ENCODE peak calls at places on chromosomes 2 and 18, in five cellular contexts. One of them, this sample, is unnamed.
A peak's percentile ranks its signal among the peaks of the same experiment; 100 is the strongest.

GRCh38 chr2:46841621-46842020 is 74.0 kb downstream of the MCFD2 start:
- DNase-seq in OCI-LY7: peak; percentile 10
- DNase-seq in PC-3: no peak
- DNase-seq in astrocyte: no peak
- DNase-seq in ovary: no peak
- DNase-seq in this sample: no peak

GRCh38 chr18:49922228-49922627 is 108.9 kb upstream of the ACAA2 start:
- DNase-seq in OCI-LY7: no peak
- DNase-seq in PC-3: peak; percentile 47
- DNase-seq in astrocyte: no peak
- DNase-seq in ovary: no peak
- DNase-seq in this sample: no peak

GRCh38 chr2:113068706-113069485 is 1.1 kb downstream of the IL1F10 start:
- DNase-seq in OCI-LY7: no peak
- DNase-seq in PC-3: peak; percentile 93
- DNase-seq in astrocyte: no peak
- DNase-seq in ovary: no peak
- DNase-seq in this sample: peak; percentile 1

GRCh38 chr2:64652231-64653173 is 1.2 kb downstream of the SERTAD2 start:
- DNase-seq in OCI-LY7: peak; percentile 50
- DNase-seq in PC-3: peak; percentile 68
- DNase-seq in astrocyte: peak; percentile 44
- DNase-seq in ovary: peak; percentile 64
- DNase-seq in this sample: peak; percentile 87

GRCh38 chr2:51220606-51221005 is 188.7 kb upstream of the NRXN1 start:
- DNase-seq in OCI-LY7: no peak
- DNase-seq in PC-3: no peak
- DNase-seq in astrocyte: no peak
- DNase-seq in ovary: no peak
- DNase-seq in this sample: no peak

GRCh38 chr2:145484443-145485086 is 964.6 kb upstream of the ZEB2 start:
- DNase-seq in OCI-LY7: peak; percentile 33
- DNase-seq in PC-3: peak; percentile 91
- DNase-seq in astrocyte: peak; percentile 69
- DNase-seq in ovary: no peak
- DNase-seq in this sample: peak; percentile 57

GRCh38 chr2:240857039-240858008 is 11.3 kb upstream of the AGXT start:
- DNase-seq in OCI-LY7: no peak
- DNase-seq in PC-3: no peak
- DNase-seq in astrocyte: no peak
- DNase-seq in ovary: no peak
- DNase-seq in this sample: no peak

GRCh38 chr2:176652300-176653182 is 383.3 kb downstream of the MTX2 start:
- DNase-seq in OCI-LY7: peak; percentile 79
- DNase-seq in PC-3: peak; percentile 75
- DNase-seq in astrocyte: peak; percentile 28
- DNase-seq in ovary: no peak
- DNase-seq in this sample: peak; percentile 83

GRCh38 chr2:67039701-67040100 is 357.4 kb upstream of the ETAA1 start:
- DNase-seq in OCI-LY7: no peak
- DNase-seq in PC-3: no peak
- DNase-seq in astrocyte: no peak
- DNase-seq in ovary: no peak
- DNase-seq in this sample: no peak

GRCh38 chr2:115163572-115163971 is 721.1 kb downstream of the DPP10 start:
- DNase-seq in OCI-LY7: no peak
- DNase-seq in PC-3: no peak
- DNase-seq in astrocyte: no peak
- DNase-seq in ovary: no peak
- DNase-seq in this sample: no peak

GRCh38 chr2:235658371-235659174 is 164.7 kb downstream of the AGAP1 start:
- DNase-seq in OCI-LY7: no peak
- DNase-seq in PC-3: no peak
- DNase-seq in astrocyte: no peak
- DNase-seq in ovary: peak; percentile 36
- DNase-seq in this sample: no peak

GRCh38 chr18:55319517-55319905 is 268.5 kb downstream of the TCF4 start:
- DNase-seq in OCI-LY7: no peak
- DNase-seq in PC-3: no peak
- DNase-seq in astrocyte: peak; percentile 67
- DNase-seq in ovary: no peak
- DNase-seq in this sample: peak; percentile 78

GRCh38 chr2:99754215-99754614 is 264.4 kb upstream of the REV1 start:
- DNase-seq in OCI-LY7: no peak
- DNase-seq in PC-3: peak; percentile 61
- DNase-seq in astrocyte: peak; percentile 37
- DNase-seq in ovary: no peak
- DNase-seq in this sample: peak; percentile 64

GRCh38 chr2:24515335-24515734 is 24.3 kb downstream of the NCOA1 start:
- DNase-seq in OCI-LY7: no peak
- DNase-seq in PC-3: peak; percentile 67
- DNase-seq in astrocyte: no peak
- DNase-seq in ovary: no peak
- DNase-seq in this sample: no peak

GRCh38 chr2:46001741-46002506 is 295.3 kb upstream of the EPAS1 start:
- DNase-seq in OCI-LY7: no peak
- DNase-seq in PC-3: no peak
- DNase-seq in astrocyte: peak; percentile 87
- DNase-seq in ovary: no peak
- DNase-seq in this sample: peak; percentile 48

GRCh38 chr2:37291680-37292079 is 33.0 kb downstream of the PRKD3 start:
- DNase-seq in OCI-LY7: no peak
- DNase-seq in PC-3: no peak
- DNase-seq in astrocyte: no peak
- DNase-seq in ovary: no peak
- DNase-seq in this sample: no peak

GRCh38 chr2:223148516-223148915 is 96.5 kb downstream of the KCNE4 start:
- DNase-seq in OCI-LY7: no peak
- DNase-seq in PC-3: no peak
- DNase-seq in astrocyte: no peak
- DNase-seq in ovary: no peak
- DNase-seq in this sample: no peak

GRCh38 chr2:201698588-201699226 is at the start of gene MPP4:
- DNase-seq in OCI-LY7: no peak
- DNase-seq in PC-3: peak; percentile 80
- DNase-seq in astrocyte: peak; percentile 63
- DNase-seq in ovary: no peak
- DNase-seq in this sample: peak; percentile 58

GRCh38 chr2:200199576-200200263 is 106.8 kb upstream of the SPATS2L start:
- DNase-seq in OCI-LY7: peak; percentile 2
- DNase-seq in PC-3: peak; percentile 9
- DNase-seq in astrocyte: no peak
- DNase-seq in ovary: no peak
- DNase-seq in this sample: no peak

GRCh38 chr2:240235149-240235803 is 94.8 kb upstream of the OTOS start:
- DNase-seq in OCI-LY7: no peak
- DNase-seq in PC-3: no peak
- DNase-seq in astrocyte: no peak
- DNase-seq in ovary: peak; percentile 19
- DNase-seq in this sample: no peak

GRCh38 chr2:61288070-61288841 is 126.3 kb downstream of the C2orf74 start:
- DNase-seq in OCI-LY7: no peak
- DNase-seq in PC-3: no peak
- DNase-seq in astrocyte: no peak
- DNase-seq in ovary: no peak
- DNase-seq in this sample: peak; percentile 34

GRCh38 chr18:36424741-36425142 is 127.2 kb downstream of the FHOD3 start:
- DNase-seq in OCI-LY7: no peak
- DNase-seq in PC-3: peak; percentile 13
- DNase-seq in astrocyte: no peak
- DNase-seq in ovary: no peak
- DNase-seq in this sample: no peak

GRCh38 chr18:52451252-52451651 is 111.3 kb downstream of the DCC start:
- DNase-seq in OCI-LY7: no peak
- DNase-seq in PC-3: no peak
- DNase-seq in astrocyte: no peak
- DNase-seq in ovary: no peak
- DNase-seq in this sample: no peak

GRCh38 chr2:45843136-45843535 is 191.7 kb downstream of the PRKCE start:
- DNase-seq in OCI-LY7: peak; percentile 63
- DNase-seq in PC-3: no peak
- DNase-seq in astrocyte: no peak
- DNase-seq in ovary: no peak
- DNase-seq in this sample: no peak

GRCh38 chr2:233453111-233453915 is 99.0 kb downstream of the DGKD start:
- DNase-seq in OCI-LY7: no peak
- DNase-seq in PC-3: no peak
- DNase-seq in astrocyte: no peak
- DNase-seq in ovary: no peak
- DNase-seq in this sample: no peak

GRCh38 chr2:74588664-74589063 is 34.1 kb downstream of the DOK1 start:
- DNase-seq in OCI-LY7: no peak
- DNase-seq in PC-3: no peak
- DNase-seq in astrocyte: no peak
- DNase-seq in ovary: no peak
- DNase-seq in this sample: no peak

GRCh38 chr2:4909486-4909885 is 782.7 kb upstream of the SOX11 start:
- DNase-seq in OCI-LY7: no peak
- DNase-seq in PC-3: peak; percentile 56
- DNase-seq in astrocyte: no peak
- DNase-seq in ovary: no peak
- DNase-seq in this sample: no peak

GRCh38 chr2:109031481-109032228 is 42.6 kb upstream of the EDAR start:
- DNase-seq in OCI-LY7: peak; percentile 21
- DNase-seq in PC-3: peak; percentile 20
- DNase-seq in astrocyte: peak; percentile 20
- DNase-seq in ovary: peak; percentile 22
- DNase-seq in this sample: peak; percentile 47

GRCh38 chr2:59303272-59303671 is 1062.1 kb upstream of the FANCL start:
- DNase-seq in OCI-LY7: no peak
- DNase-seq in PC-3: no peak
- DNase-seq in astrocyte: no peak
- DNase-seq in ovary: no peak
- DNase-seq in this sample: no peak

GRCh38 chr2:62306751-62307468 is 111.0 kb downstream of the B3GNT2 start:
- DNase-seq in OCI-LY7: peak; percentile 45
- DNase-seq in PC-3: peak; percentile 95
- DNase-seq in astrocyte: no peak
- DNase-seq in ovary: no peak
- DNase-seq in this sample: peak; percentile 14

GRCh38 chr2:231530099-231531085 is at the start of gene NMUR1:
- DNase-seq in OCI-LY7: peak; percentile 45
- DNase-seq in PC-3: peak; percentile 43
- DNase-seq in astrocyte: no peak
- DNase-seq in ovary: peak; percentile 52
- DNase-seq in this sample: peak; percentile 67
- H3K4me3 ChIP-seq in OCI-LY7: no peak within 1 kb of the TSS
- H3K4me3 ChIP-seq in PC-3: peak within 1 kb of the TSS; percentile 56
- H3K4me3 ChIP-seq in astrocyte: no peak within 1 kb of the TSS
- H3K4me3 ChIP-seq in ovary: peak within 1 kb of the TSS; percentile 1
- H3K4me3 ChIP-seq in this sample: peak within 1 kb of the TSS; percentile 63

GRCh38 chr18:31596081-31596872 is 4.6 kb downstream of the TTR start:
- DNase-seq in OCI-LY7: no peak
- DNase-seq in PC-3: no peak
- DNase-seq in astrocyte: peak; percentile 46
- DNase-seq in ovary: no peak
- DNase-seq in this sample: no peak
- H3K9me3 ChIP-seq in OCI-LY7: no peaks in the 10 kb centered on the region
- H3K9me3 ChIP-seq in PC-3: no peaks in the 10 kb centered on the region
- H3K9me3 ChIP-seq in astrocyte: no peaks in the 10 kb centered on the region
- H3K9me3 ChIP-seq in ovary: no peaks in the 10 kb centered on the region
- H3K9me3 ChIP-seq in this sample: no peaks in the 10 kb centered on the region

DNA sequence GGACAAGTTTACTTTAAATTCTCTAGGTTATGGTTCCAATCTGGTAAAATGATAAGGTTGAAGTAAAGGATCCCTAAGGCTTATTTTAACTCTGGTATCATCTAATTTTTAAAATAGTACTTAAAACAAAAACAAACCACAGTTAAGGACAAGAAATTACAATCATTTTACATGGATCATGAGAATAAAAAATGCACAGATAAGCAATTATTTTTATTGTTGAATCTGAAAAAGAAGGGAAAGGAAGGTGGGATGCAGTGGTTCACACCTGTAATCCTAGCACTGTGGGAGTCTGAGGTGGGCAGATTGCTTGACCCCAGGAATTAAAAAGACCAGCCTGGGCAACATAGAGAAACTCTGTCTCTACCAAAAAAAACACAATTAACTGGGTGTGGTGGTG is 2.4 kb downstream of the TNFAIP6 start:
- DNase-seq in OCI-LY7: no peak
- DNase-seq in PC-3: no peak
- DNase-seq in astrocyte: no peak
- DNase-seq in ovary: no peak
- DNase-seq in this sample: no peak
- H3K4me3 ChIP-seq in OCI-LY7: no peak overlapping the region
- H3K4me3 ChIP-seq in PC-3: no peak overlapping the region
- H3K4me3 ChIP-seq in astrocyte: no peak overlapping the region
- H3K4me3 ChIP-seq in ovary: no peak overlapping the region
- H3K4me3 ChIP-seq in this sample: no peak overlapping the region

DNA sequence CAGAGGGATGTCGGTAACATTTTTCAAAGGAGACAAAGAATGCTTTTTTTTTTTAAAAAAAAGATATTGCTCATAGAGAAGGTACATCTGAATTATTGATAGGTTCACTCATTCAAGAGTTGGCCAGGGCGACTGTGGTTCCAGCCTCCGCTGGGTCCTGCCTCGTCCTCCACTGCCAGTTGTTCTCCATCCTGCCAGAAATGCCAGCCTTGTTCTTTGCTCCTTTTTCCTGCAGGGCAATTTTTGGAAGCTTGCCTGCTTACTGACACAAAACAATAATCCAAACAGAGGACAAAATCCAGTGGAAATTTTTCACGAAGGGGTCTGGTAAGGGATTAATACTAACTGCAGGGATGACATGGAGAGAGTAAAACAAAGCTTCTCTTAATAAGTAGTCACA is 1113.0 kb downstream of the CBLN2 start:
- DNase-seq in OCI-LY7: no peak
- DNase-seq in PC-3: no peak
- DNase-seq in astrocyte: no peak
- DNase-seq in ovary: no peak
- DNase-seq in this sample: no peak
- H3K9me3 ChIP-seq in OCI-LY7: no peaks in the 10 kb centered on the region
- H3K9me3 ChIP-seq in PC-3: no peaks in the 10 kb centered on the region
- H3K9me3 ChIP-seq in astrocyte: no peaks in the 10 kb centered on the region
- H3K9me3 ChIP-seq in ovary: no peaks in the 10 kb centered on the region
- H3K9me3 ChIP-seq in this sample: no peaks in the 10 kb centered on the region

DNA sequence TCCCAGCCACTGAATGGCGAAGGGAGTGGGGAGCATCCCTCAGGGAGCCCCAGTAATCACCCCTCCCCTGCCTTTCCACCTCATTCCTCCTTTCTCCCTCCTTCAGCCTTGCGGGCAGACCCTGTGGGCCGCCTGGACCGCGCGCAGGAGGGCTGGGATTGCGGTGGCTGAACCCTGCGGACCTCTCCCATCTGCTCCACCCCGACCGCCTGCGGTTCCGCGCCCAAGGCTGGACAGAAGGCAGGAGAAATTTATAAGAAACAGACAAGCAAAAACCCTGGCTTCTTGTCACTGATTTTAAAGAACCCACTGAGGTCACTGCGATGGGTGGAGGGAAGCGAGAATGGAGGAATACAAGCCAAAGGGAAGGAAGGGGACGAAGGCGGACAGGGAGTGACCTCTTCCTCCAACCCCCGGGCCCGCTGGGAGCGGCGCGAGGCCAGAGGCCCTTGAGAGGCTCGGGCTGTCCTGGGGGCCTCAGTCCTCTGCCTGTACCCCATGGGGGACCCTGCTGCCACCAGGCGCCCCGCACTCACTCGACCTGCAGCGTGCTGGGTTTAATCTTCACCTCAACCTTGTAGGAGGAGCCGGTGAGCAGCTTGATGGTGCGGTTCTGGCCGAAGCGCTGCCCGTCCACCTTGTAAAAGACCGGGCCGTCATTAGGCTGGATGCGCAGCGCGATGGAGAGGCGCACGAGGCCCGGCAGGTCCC is 908 bp downstream of the CNRIP1 start:
- DNase-seq in OCI-LY7: no peak
- DNase-seq in PC-3: no peak
- DNase-seq in astrocyte: no peak
- DNase-seq in ovary: peak; percentile 39
- DNase-seq in this sample: peak; percentile 52
- H3K4me3 ChIP-seq in OCI-LY7: no peak overlapping the region
- H3K4me3 ChIP-seq in PC-3: peak overlapping the region; percentile 86
- H3K4me3 ChIP-seq in astrocyte: peak overlapping the region; percentile 71
- H3K4me3 ChIP-seq in ovary: peak overlapping the region; percentile 64
- H3K4me3 ChIP-seq in this sample: peak overlapping the region; percentile 93

This sample was measured in adipocyte.